ENCODE peak calls at places on chromosomes 16 and 17, in eight cellular contexts. V is IMR-90; H is lower lobe of right lung; L is tibial nerve; B is body of pancreas; Z is pancreas; J is CD8-positive, alpha-beta memory T cell; C is tibial artery. X is an unnamed sample.

GRCh38 chr16:12081048-12081404 is 104.5 kb downstream of the SNX29 start:
- DNase-seq in V (no peak), H (no peak), L (no peak), B (no peak), Z (no peak), J (no peak), C (no peak), X (no peak)

GRCh38 chr16:82641336-82641984 is 14.7 kb downstream of the CDH13 start:
- DNase-seq in V (peak; percentile 57), H (no peak), L (no peak), B (no peak), Z (no peak), J (no peak), C (no peak), X (no peak)

GRCh38 chr17:64320613-64321553 is 57.8 kb upstream of the TEX2 start:
- DNase-seq in V (peak; percentile 65), H (peak; percentile 61), L (peak; percentile 25), B (peak; percentile 54), Z (no peak), J (peak; percentile 44), C (peak; percentile 74), X (peak; percentile 36)

GRCh38 chr17:36059455-36059854 is 4.6 kb upstream of the CCL18 start:
- DNase-seq in V (no peak), H (no peak), L (no peak), B (no peak), Z (no peak), J (no peak), C (no peak), X (no peak)

GRCh38 chr17:11880714-11881113 is 116.6 kb downstream of the ZNF18 start:
- DNase-seq in V (no peak), H (no peak), L (no peak), B (no peak), Z (no peak), J (no peak), C (no peak), X (no peak)

GRCh38 chr17:75010683-75011406 is 1.6 kb upstream of the MRPL58 start:
- DNase-seq in V (peak; percentile 55), H (no peak), L (no peak), B (peak; percentile 40), Z (peak; percentile 51), J (no peak), C (no peak), X (no peak)

GRCh38 chr17:76962858-76963257 is 94.7 kb downstream of the MGAT5B start:
- DNase-seq in V (no peak), H (no peak), L (no peak), B (no peak), Z (no peak), J (no peak), C (no peak), X (no peak)

GRCh38 chr16:2228161-2228824 is 4.9 kb downstream of the E4F1 start:
- DNase-seq in V (no peak), H (no peak), L (no peak), B (no peak), Z (no peak), J (no peak), C (no peak), X (no peak)

GRCh38 chr16:89829630-89830437 is 1.6 kb downstream of the SPIRE2 start:
- DNase-seq in V (no peak), H (no peak), L (no peak), B (no peak), Z (no peak), J (no peak), C (no peak), X (no peak)

GRCh38 chr17:12415031-12415430 is 250.7 kb upstream of the MYOCD start:
- DNase-seq in V (peak; percentile 94), H (no peak), L (no peak), B (no peak), Z (no peak), J (no peak), C (no peak), X (no peak)

GRCh38 chr17:78972507-78973105 is 7.1 kb downstream of the LGALS3BP start:
- DNase-seq in V (no peak), H (no peak), L (no peak), B (no peak), Z (no peak), J (no peak), C (no peak), X (no peak)

GRCh38 chr17:50107790-50108414 is 12.8 kb downstream of the PDK2 start:
- DNase-seq in V (peak; percentile 69), H (no peak), L (no peak), B (no peak), Z (peak; percentile 15), J (no peak), C (no peak), X (no peak)

GRCh38 chr16:72666267-72666666 is 381.7 kb downstream of the ZFHX3 start:
- DNase-seq in V (peak; percentile 12), H (no peak), L (no peak), B (no peak), Z (no peak), J (no peak), C (no peak), X (no peak)

GRCh38 chr17:45429338-45430005 is 3.2 kb downstream of the ARHGAP27 start:
- DNase-seq in V (no peak), H (peak; percentile 52), L (no peak), B (no peak), Z (peak; percentile 44), J (no peak), C (no peak), X (no peak)

GRCh38 chr16:4392382-4393242 is 21.0 kb downstream of the VASN start:
- DNase-seq in V (peak; percentile 86), H (peak; percentile 47), L (peak; percentile 54), B (no peak), Z (peak; percentile 34), J (no peak), C (peak; percentile 78), X (no peak)

GRCh38 chr16:86834451-86835035 is 256.2 kb downstream of the FOXL1 start:
- DNase-seq in V (peak; percentile 88), H (no peak), L (no peak), B (no peak), Z (no peak), J (no peak), C (no peak), X (no peak)

GRCh38 chr16:19644877-19645276 is 73.2 kb downstream of the KNOP1 start:
- DNase-seq in V (peak; percentile 14), H (no peak), L (peak; percentile 68), B (no peak), Z (no peak), J (no peak), C (no peak), X (peak; percentile 52)

GRCh38 chr17:50452627-50453300 is 15.9 kb downstream of the CHAD start:
- DNase-seq in V (peak; percentile 19), H (no peak), L (no peak), B (no peak), Z (no peak), J (no peak), C (no peak), X (no peak)

GRCh38 chr16:76385831-76386230 is 108.6 kb downstream of the CNTNAP4 start:
- DNase-seq in V (no peak), H (no peak), L (no peak), B (no peak), Z (no peak), J (no peak), C (no peak), X (no peak)
- H3K4me1 ChIP-seq in V (no peaks in the 10 kb centered on the region), H (no peaks in the 10 kb centered on the region), L (no peaks in the 10 kb centered on the region), B (no peaks in the 10 kb centered on the region), Z (no peaks in the 10 kb centered on the region), J (no peaks in the 10 kb centered on the region), C (no peaks in the 10 kb centered on the region), X (no peaks in the 10 kb centered on the region)

DNA sequence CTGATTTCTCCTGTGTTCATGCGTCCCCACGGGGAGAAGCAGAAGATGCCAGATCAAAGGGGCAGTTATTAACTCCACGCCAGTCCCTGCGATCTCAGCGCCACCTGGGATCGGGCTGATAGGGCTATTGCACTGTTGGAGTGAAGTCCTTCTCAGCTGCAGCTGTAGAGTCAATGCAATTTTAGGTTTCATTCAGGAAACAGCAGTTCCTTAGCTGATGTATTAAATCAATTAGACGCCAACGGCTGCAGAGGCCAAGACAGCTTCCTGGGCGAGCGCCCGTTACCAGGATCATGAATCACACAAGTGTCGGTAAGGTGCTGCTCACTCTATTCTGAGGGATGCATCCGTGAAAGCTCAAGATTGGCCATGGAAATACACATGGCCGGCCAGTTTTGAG is 19.1 kb upstream of the CACNG4 start:
- DNase-seq in V (no peak), H (no peak), L (no peak), B (no peak), Z (no peak), J (no peak), C (no peak), X (no peak)
- H3K4me3 ChIP-seq in V (no peak overlapping the region), H (no peak overlapping the region), L (no peak overlapping the region), B (no peak overlapping the region), Z (no peak overlapping the region), J (no peak overlapping the region), C (no peak overlapping the region), X (no peak overlapping the region)

GRCh38 chr17:21400816-21401593 is 24.8 kb downstream of the KCNJ12 start:
- DNase-seq in V (no peak), H (no peak), L (no peak), B (no peak), Z (no peak), J (no peak), C (no peak), X (no peak)
- H3K4me1 ChIP-seq in V (peaks cover 18% of the 10 kb centered on the region), H (no peaks in the 10 kb centered on the region), L (no peaks in the 10 kb centered on the region), B (no peaks in the 10 kb centered on the region), Z (no peaks in the 10 kb centered on the region), J (no peaks in the 10 kb centered on the region), C (peaks cover 7% of the 10 kb centered on the region), X (peaks cover 37% of the 10 kb centered on the region)

DNA sequence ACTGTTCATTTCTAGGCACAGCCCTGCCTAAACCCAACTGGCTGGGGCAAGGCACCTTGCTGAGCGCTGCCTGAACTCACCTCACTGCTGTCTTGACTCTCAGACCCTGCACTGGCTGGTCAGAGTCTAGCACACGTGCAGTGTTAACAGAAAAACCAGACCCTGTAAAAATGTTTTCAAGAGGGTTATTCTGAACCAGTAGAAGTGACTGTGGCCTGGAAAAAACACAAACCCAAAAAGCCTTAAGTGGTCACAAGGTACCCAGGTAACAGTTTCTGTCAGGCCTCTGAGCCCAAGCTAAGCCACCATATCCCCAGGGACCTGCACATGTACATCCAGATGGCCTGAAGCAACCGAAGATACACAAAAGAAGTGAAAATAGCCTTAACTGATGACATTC is 6.1 kb upstream of the EIF4A3 start:
- DNase-seq in V (no peak), H (no peak), L (no peak), B (no peak), Z (no peak), J (no peak), C (no peak), X (no peak)
- H3K4me3 ChIP-seq in V (no peak overlapping the region), H (no peak overlapping the region), L (no peak overlapping the region), B (no peak overlapping the region), Z (no peak overlapping the region), J (no peak overlapping the region), C (no peak overlapping the region), X (no peak overlapping the region)

DNA sequence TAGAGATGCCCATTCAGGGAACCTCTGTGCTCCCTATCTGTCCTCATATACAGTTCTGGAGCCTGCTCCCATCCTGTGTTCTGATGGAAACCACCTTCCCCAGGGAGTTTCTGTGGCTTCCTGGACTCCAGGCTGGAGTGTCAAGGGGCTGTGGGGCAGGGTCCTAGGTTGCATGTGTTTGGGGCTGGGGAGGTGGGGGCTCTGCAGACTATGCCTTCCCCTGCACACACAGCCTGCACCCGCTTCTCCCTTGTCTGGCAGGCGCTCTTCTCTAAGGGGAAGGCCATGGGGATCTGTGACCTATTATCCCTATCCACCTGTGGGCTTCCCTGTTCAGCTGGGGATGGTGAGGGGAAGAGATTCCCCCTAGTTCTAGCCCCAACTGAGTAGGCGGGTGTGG is 14.3 kb downstream of the RARA start:
- DNase-seq in V (no peak), H (no peak), L (no peak), B (no peak), Z (no peak), J (no peak), C (no peak), X (no peak)
- H3K4me1 ChIP-seq in V (peaks cover 60% of the 10 kb centered on the region), H (peaks cover 94% of the 10 kb centered on the region), L (peaks cover 3% of the 10 kb centered on the region), B (peaks cover 92% of the 10 kb centered on the region), Z (peaks cover 19% of the 10 kb centered on the region), J (peaks cover 87% of the 10 kb centered on the region), C (peaks cover 97% of the 10 kb centered on the region), X (peaks cover 95% of the 10 kb centered on the region)

X was measured in gastrocnemius medialis.